ENCODE peak calls at places on chromosomes 16 and 17, in four cellular contexts. S is right lobe of liver, Q is transverse colon, N is uterus. P is an unnamed sample.

GRCh38 chr16:70396209-70396904 is 42.5 kb downstream of the ST3GAL2 start:
- DNase-seq in S (no peak), Q (no peak), N (no peak), P (no peak)

GRCh38 chr17:78362671-78363070 is 2.8 kb upstream of the SOCS3 start:
- DNase-seq in S (no peak), Q (no peak), N (no peak), P (no peak)

GRCh38 chr17:77332981-77333685 is 192.4 kb downstream of the SEC14L1 start:
- DNase-seq in S (no peak), Q (no peak), N (peak), P (peak)

GRCh38 chr17:41734139-41734948 is at the start of gene HAP1:
- DNase-seq in S (no peak), Q (no peak), N (peak), P (no peak)

GRCh38 chr16:20348365-20349185 is 3.9 kb downstream of the UMOD start:
- DNase-seq in S (peak), Q (no peak), N (no peak), P (no peak)

GRCh38 chr17:21551081-21551881 is 141.0 kb upstream of the KCNJ18 start:
- DNase-seq in S (peak), Q (peak), N (peak), P (peak)

GRCh38 chr16:85554114-85554790 is 58.9 kb upstream of the GSE1 start:
- DNase-seq in S (peak), Q (peak), N (peak), P (peak)

GRCh38 chr17:31475378-31476162 is 84.1 kb downstream of the RAB11FIP4 start:
- DNase-seq in S (peak), Q (no peak), N (no peak), P (no peak)

GRCh38 chr17:52027620-52028019 is 130.9 kb downstream of the CA10 start:
- DNase-seq in S (no peak), Q (no peak), N (no peak), P (no peak)

GRCh38 chr16:14520753-14521152 is 109.3 kb downstream of the PARN start:
- DNase-seq in S (no peak), Q (no peak), N (no peak), P (no peak)

GRCh38 chr17:80870401-80870800 is 121.2 kb upstream of the CHMP6 start:
- DNase-seq in S (no peak), Q (no peak), N (no peak), P (peak)

GRCh38 chr17:17179371-17179827 is 26.7 kb downstream of the PLD6 start:
- DNase-seq in S (no peak), Q (no peak), N (no peak), P (no peak)

GRCh38 chr17:34378664-34379101 is 15.7 kb upstream of the CCL1 start:
- DNase-seq in S (no peak), Q (peak), N (no peak), P (no peak)

GRCh38 chr17:67421869-67422273 is 44.8 kb downstream of the PITPNC1 start:
- DNase-seq in S (no peak), Q (peak), N (no peak), P (no peak)
- TF ChIP-seq POLR2A in S (no peak), Q (peak), N (no peak), P (no peak)

DNA sequence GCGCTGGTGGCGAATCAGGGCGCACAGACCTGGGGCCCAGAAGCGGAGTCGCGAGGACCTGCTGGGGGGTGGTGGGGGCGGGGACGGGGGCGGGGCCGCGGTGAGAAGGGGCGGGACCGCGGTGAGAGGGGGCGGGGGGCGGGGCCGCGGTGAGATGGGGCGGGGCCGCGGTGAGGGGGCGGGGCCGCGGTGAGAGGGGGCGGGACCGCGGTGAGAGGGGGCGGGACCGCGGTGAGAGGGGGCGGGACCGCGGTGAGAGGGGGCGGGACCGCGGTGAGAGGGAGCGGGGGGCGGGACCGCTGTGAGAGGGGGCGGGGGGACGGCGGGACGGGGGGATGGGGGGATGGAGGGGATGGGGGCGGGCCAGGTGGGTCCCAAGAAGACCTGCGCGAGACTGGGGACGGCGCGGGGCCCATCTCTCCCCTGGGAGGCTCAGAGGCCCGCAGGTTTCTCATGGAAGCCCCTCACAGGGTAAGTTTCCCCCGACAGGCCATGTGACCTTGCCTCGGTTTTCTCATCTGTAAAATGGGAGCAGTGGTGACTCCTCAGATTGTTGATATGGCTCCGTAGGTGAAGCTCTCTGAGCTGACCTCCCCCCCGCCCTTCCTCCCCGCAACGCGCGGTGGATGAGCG is 28.6 kb upstream of the DBNDD1 start:
- DNase-seq in S (no peak), Q (no peak), N (no peak), P (no peak)
- H3K4me3 ChIP-seq in S (peak), Q (peak), N (peak), P (peak)

DNA sequence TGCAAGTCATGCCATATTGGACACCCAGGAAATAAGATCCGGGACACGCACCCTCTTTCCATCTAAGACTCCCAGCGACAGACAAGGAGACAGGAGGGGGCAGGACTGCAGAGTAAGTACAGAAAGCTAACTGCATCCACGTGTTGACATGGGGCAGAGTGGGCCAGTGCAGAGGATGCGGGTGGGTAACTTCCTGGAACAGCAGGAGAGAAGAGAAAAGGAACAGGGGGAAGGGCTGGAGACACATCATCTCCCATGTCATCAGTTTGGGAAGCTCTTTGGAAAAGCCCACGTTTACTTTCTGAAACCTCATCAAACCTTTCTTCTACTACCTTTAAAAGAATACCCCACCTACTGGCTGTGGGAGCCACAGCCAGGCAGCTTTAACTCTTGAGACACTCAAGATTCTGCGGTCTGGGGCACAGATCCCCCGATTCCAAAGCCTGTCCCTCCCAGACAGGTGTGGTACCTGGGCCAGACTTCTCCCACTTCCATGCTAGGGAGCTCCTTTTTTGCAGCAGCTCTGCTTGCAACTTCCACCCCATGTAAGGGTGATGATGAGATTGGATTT is 273.5 kb upstream of the RPL38 start:
- DNase-seq in S (no peak), Q (no peak), N (no peak), P (no peak)
- TF ChIP-seq CTCF in S (no peak), Q (no peak), N (no peak), P (no peak)

GRCh38 chr16:19281246-19281645 is 4.3 kb upstream of the CLEC19A start:
- DNase-seq in S (no peak), Q (no peak), N (no peak), P (no peak)
- TF ChIP-seq POLR2A in S (no peak), Q (no peak), N (no peak), P (no peak)